ENCODE peak calls at places on chromosomes 16 and 17, in nine cellular contexts. Z is H54; M is fibroblast of mammary gland; I is NCI-H2081; V is progenitor cell of endocrine pancreas; T is HFF-Myc; D is CD4-positive, alpha-beta T cell; O is BJ; G is mesendoderm. F is an unnamed sample.
A peak's percentile ranks its signal among the peaks of the same experiment; 100 is the strongest.

GRCh38 chr16:15807603-15808009 is 49.2 kb downstream of the MYH11 start:
- DNase-seq in Z (no peak), M (no peak), I (no peak), V (no peak), T (no peak), D (no peak), O (no peak), G (peak; percentile 61), F (no peak)

GRCh38 chr17:8794636-8795035 is 4.5 kb downstream of the MFSD6L start:
- DNase-seq in Z (no peak), M (peak; percentile 8), I (no peak), V (no peak), T (no peak), D (no peak), O (no peak), G (no peak), F (no peak)

GRCh38 chr17:75811174-75811573 is 26.6 kb downstream of the UNK start:
- DNase-seq in Z (no peak), M (no peak), I (no peak), V (no peak), T (no peak), D (no peak), O (no peak), G (no peak), F (no peak)

GRCh38 chr17:1683489-1683888 is 1.2 kb downstream of the PRPF8 start:
- DNase-seq in Z (no peak), M (no peak), I (no peak), V (no peak), T (no peak), D (no peak), O (no peak), G (no peak), F (no peak)

GRCh38 chr17:9127340-9127739 is 106.0 kb downstream of the NTN1 start:
- DNase-seq in Z (no peak), M (no peak), I (no peak), V (no peak), T (no peak), D (no peak), O (no peak), G (no peak), F (no peak)

GRCh38 chr17:38428150-38428642 is at the start of gene ARHGAP23:
- DNase-seq in Z (peak; percentile 83), M (peak; percentile 52), I (no peak), V (no peak), T (no peak), D (peak; percentile 22), O (no peak), G (peak; percentile 51), F (peak; percentile 62)

GRCh38 chr17:64632193-64632592 is 29.9 kb downstream of the SMURF2 start:
- DNase-seq in Z (no peak), M (no peak), I (no peak), V (no peak), T (no peak), D (no peak), O (no peak), G (no peak), F (no peak)

GRCh38 chr16:86824751-86825310 is 246.5 kb downstream of the FOXL1 start:
- DNase-seq in Z (peak; percentile 35), M (peak; percentile 23), I (no peak), V (no peak), T (no peak), D (no peak), O (no peak), G (peak; percentile 95), F (no peak)

GRCh38 chr17:4584125-4584834 is at the start of gene SMTNL2:
- DNase-seq in Z (no peak), M (no peak), I (peak; percentile 7), V (peak; percentile 33), T (no peak), D (no peak), O (no peak), G (no peak), F (no peak)

GRCh38 chr16:84986879-84987278 is 24.5 kb downstream of the ZDHHC7 start:
- DNase-seq in Z (no peak), M (no peak), I (no peak), V (no peak), T (no peak), D (no peak), O (no peak), G (no peak), F (no peak)

GRCh38 chr16:87653234-87653633 is 50.9 kb downstream of the JPH3 start:
- DNase-seq in Z (no peak), M (no peak), I (no peak), V (no peak), T (no peak), D (no peak), O (no peak), G (peak; percentile 7), F (no peak)

GRCh38 chr16:60648260-60648659 is 1388.0 kb downstream of the CDH8 start:
- DNase-seq in Z (no peak), M (no peak), I (no peak), V (no peak), T (no peak), D (no peak), O (no peak), G (no peak), F (no peak)

GRCh38 chr16:75110637-75111513 is 5.7 kb downstream of the LDHD start:
- DNase-seq in Z (peak; percentile 83), M (peak; percentile 89), I (peak; percentile 70), V (peak; percentile 66), T (peak; percentile 70), D (peak; percentile 72), O (peak; percentile 29), G (peak; percentile 94), F (peak; percentile 86)

GRCh38 chr16:28326881-28327610 is 34.7 kb downstream of the SBK1 start:
- DNase-seq in Z (peak; percentile 78), M (peak; percentile 34), I (peak; percentile 10), V (peak; percentile 49), T (no peak), D (peak; percentile 56), O (no peak), G (peak; percentile 69), F (no peak)

GRCh38 chr17:57407287-57408063 is 151.2 kb downstream of the MSI2 start:
- DNase-seq in Z (no peak), M (no peak), I (peak; percentile 74), V (no peak), T (no peak), D (no peak), O (no peak), G (no peak), F (peak; percentile 80)

GRCh38 chr17:39746145-39746461 is 8.4 kb downstream of the GRB7 start:
- DNase-seq in Z (no peak), M (no peak), I (no peak), V (no peak), T (no peak), D (no peak), O (no peak), G (no peak), F (no peak)

GRCh38 chr17:29566473-29567361 is at the start of gene ABHD15:
- DNase-seq in Z (peak; percentile 72), M (peak; percentile 67), I (peak; percentile 42), V (no peak), T (no peak), D (peak; percentile 48), O (no peak), G (peak; percentile 47), F (peak; percentile 77)

GRCh38 chr17:75277664-75278071 is 6.6 kb upstream of the MIF4GD start:
- DNase-seq in Z (peak; percentile 35), M (peak; percentile 28), I (no peak), V (no peak), T (peak; percentile 50), D (no peak), O (peak; percentile 76), G (peak; percentile 8), F (no peak)

GRCh38 chr17:55661359-55661758 is 61.3 kb downstream of the TMEM100 start:
- DNase-seq in Z (no peak), M (no peak), I (no peak), V (no peak), T (no peak), D (no peak), O (no peak), G (no peak), F (no peak)

GRCh38 chr16:50530277-50531236 is 17.6 kb upstream of the NKD1 start:
- DNase-seq in Z (no peak), M (no peak), I (no peak), V (no peak), T (no peak), D (no peak), O (no peak), G (no peak), F (no peak)

GRCh38 chr17:27579897-27580321 is 51.1 kb upstream of the LGALS9 start:
- DNase-seq in Z (no peak), M (no peak), I (no peak), V (no peak), T (no peak), D (no peak), O (no peak), G (no peak), F (no peak)

GRCh38 chr17:76383645-76384221 is 676 bp upstream of the SPHK1 start:
- DNase-seq in Z (no peak), M (peak; percentile 53), I (no peak), V (peak; percentile 43), T (no peak), D (peak; percentile 16), O (no peak), G (peak; percentile 78), F (peak; percentile 57)

GRCh38 chr16:85798901-85799496 is 345 bp downstream of the EMC8 start:
- DNase-seq in Z (peak; percentile 63), M (peak; percentile 31), I (no peak), V (peak; percentile 34), T (no peak), D (no peak), O (no peak), G (no peak), F (peak; percentile 42)

GRCh38 chr16:11016993-11017392 is 72.6 kb downstream of the CLEC16A start:
- DNase-seq in Z (peak; percentile 64), M (peak; percentile 80), I (peak; percentile 11), V (no peak), T (no peak), D (peak; percentile 23), O (no peak), G (no peak), F (peak; percentile 76)

GRCh38 chr17:60743812-60744211 is 66.2 kb downstream of the BCAS3 start:
- DNase-seq in Z (no peak), M (no peak), I (no peak), V (no peak), T (peak; percentile 3), D (no peak), O (peak; percentile 15), G (peak; percentile 10), F (no peak)

GRCh38 chr17:78766743-78767294 is 15.3 kb downstream of the CYTH1 start:
- DNase-seq in Z (no peak), M (no peak), I (no peak), V (no peak), T (no peak), D (no peak), O (no peak), G (no peak), F (no peak)

GRCh38 chr17:78915872-78916632 is 9.1 kb downstream of the TIMP2 start:
- DNase-seq in Z (peak; percentile 78), M (peak; percentile 67), I (peak; percentile 21), V (no peak), T (no peak), D (no peak), O (no peak), G (peak; percentile 57), F (peak; percentile 41)